ENCODE peak calls at places on chromosomes 11 and 22, in five cellular contexts. R, X, B, O and L are unnamed samples.

GRCh38 chr22:50018608-50019291 is 6.2 kb upstream of the IL17REL start:
- DNase-seq in R (no peak), X (no peak), B (no peak), O (peak; percentile 68), L (no peak)

GRCh38 chr11:98965775-98966174 is 55.0 kb upstream of the CNTN5 start:
- DNase-seq in R (no peak), X (no peak), B (no peak), O (no peak), L (no peak)

GRCh38 chr22:37778370-37779009 is 29.2 kb upstream of the GCAT start:
- DNase-seq in R (no peak), X (no peak), B (no peak), O (no peak), L (no peak)

GRCh38 chr11:69903206-69903605 is 84.0 kb upstream of the FGF3 start:
- DNase-seq in R (no peak), X (no peak), B (no peak), O (no peak), L (no peak)

GRCh38 chr11:63862923-63863322 is 24.0 kb downstream of the MARK2 start:
- DNase-seq in R (no peak), X (no peak), B (peak; percentile 84), O (no peak), L (no peak)

GRCh38 chr22:39493759-39494158 is 8.3 kb upstream of the MIEF1 start:
- DNase-seq in R (peak; percentile 79), X (no peak), B (no peak), O (no peak), L (no peak)

GRCh38 chr11:33935466-33935865 is 43.6 kb upstream of the LMO2 start:
- DNase-seq in R (no peak), X (no peak), B (no peak), O (no peak), L (no peak)

GRCh38 chr22:42937164-42937854 is 77.6 kb downstream of the PACSIN2 start:
- DNase-seq in R (no peak), X (peak; percentile 66), B (peak; percentile 74), O (peak; percentile 37), L (peak; percentile 12)

GRCh38 chr22:35629406-35630234 is 12.5 kb upstream of the MB start:
- DNase-seq in R (peak; percentile 98), X (no peak), B (peak; percentile 50), O (peak; percentile 89), L (peak; percentile 53)

GRCh38 chr22:24304067-24304675 is 33.5 kb downstream of the SPECC1L start:
- DNase-seq in R (no peak), X (no peak), B (no peak), O (no peak), L (no peak)

GRCh38 chr11:114044042-114044871 is 15.3 kb upstream of the ZBTB16 start:
- DNase-seq in R (no peak), X (no peak), B (no peak), O (no peak), L (no peak)

GRCh38 chr11:18229501-18229900 is 7.1 kb downstream of the SAA4 start:
- DNase-seq in R (no peak), X (peak; percentile 14), B (no peak), O (no peak), L (no peak)

GRCh38 chr11:3808846-3809623 is 675 bp downstream of the PGAP2 start:
- DNase-seq in R (no peak), X (peak; percentile 56), B (peak; percentile 49), O (peak; percentile 60), L (peak; percentile 40)

GRCh38 chr22:29199702-29200400 is 5.8 kb upstream of the EMID1 start:
- DNase-seq in R (no peak), X (no peak), B (no peak), O (no peak), L (no peak)

GRCh38 chr11:16223558-16223957 is 132.8 kb downstream of the SOX6 start:
- DNase-seq in R (no peak), X (no peak), B (no peak), O (no peak), L (no peak)

GRCh38 chr11:38530226-38530625 is 1932.2 kb upstream of the RAG2 start:
- DNase-seq in R (no peak), X (no peak), B (no peak), O (no peak), L (no peak)

GRCh38 chr22:23237201-23237798 is 57.0 kb downstream of the BCR start:
- DNase-seq in R (no peak), X (no peak), B (peak; percentile 44), O (no peak), L (no peak)

GRCh38 chr11:101096036-101096704 is 33.4 kb downstream of the PGR start:
- DNase-seq in R (no peak), X (no peak), B (peak; percentile 27), O (no peak), L (no peak)

GRCh38 chr11:44607987-44608386 is 42.5 kb downstream of the CD82 start:
- DNase-seq in R (no peak), X (no peak), B (no peak), O (no peak), L (no peak)